ENCODE peak calls at places on chromosomes 13 and 19, in ten cellular contexts. V, D, K, Y, R, E, A, Z, C and U are unnamed samples.

GRCh38 chr13:47897411-47898050 is 103.5 kb downstream of the SUCLA2 start:
- DNase-seq in C (no peak), D (no peak), E (peak), Z (peak), Y (peak), A (no peak), R (no peak), V (peak), K (no peak), U (no peak)

GRCh38 chr13:106533940-106534843 is 1.3 kb downstream of the EFNB2 start:
- DNase-seq in C (peak), A (no peak), Z (peak), D (no peak), Y (peak), E (peak), K (no peak), R (peak), V (peak), U (no peak)

GRCh38 chr13:44293908-44294735 is 79.5 kb upstream of the SERP2 start:
- DNase-seq in C (no peak), D (no peak), A (no peak), Z (peak), K (no peak), Y (peak), R (no peak), V (no peak), E (peak), U (no peak)

GRCh38 chr13:31556376-31556775 is 182.9 kb upstream of the RXFP2 start:
- DNase-seq in E (no peak), R (no peak), A (no peak), Z (no peak), V (peak), D (no peak), C (no peak), Y (peak), K (no peak), U (no peak)

GRCh38 chr19:52566121-52566520 is 4.0 kb upstream of the ZNF701 start:
- DNase-seq in R (no peak), C (no peak), V (no peak), Z (no peak), D (no peak), E (no peak), K (no peak), A (no peak), Y (no peak), U (no peak)

GRCh38 chr19:1598777-1599459 is 6.3 kb upstream of the MBD3 start:
- DNase-seq in Z (no peak), D (no peak), C (no peak), Y (no peak), V (no peak), R (no peak), E (no peak), K (no peak), A (no peak), U (no peak)

GRCh38 chr13:113854238-113855011 is 9.5 kb downstream of the GAS6 start:
- DNase-seq in Z (no peak), D (no peak), V (no peak), K (no peak), Y (peak), C (peak), E (peak), R (no peak), A (no peak), U (no peak)

GRCh38 chr19:7881910-7882309 is 6.4 kb upstream of the LRRC8E start:
- DNase-seq in C (no peak), Z (no peak), E (no peak), Y (no peak), K (no peak), R (no peak), V (no peak), A (no peak), D (no peak), U (no peak)

GRCh38 chr13:100674363-100674847 is at the start of gene TMTC4:
- DNase-seq in C (peak), K (peak), Z (no peak), A (no peak), E (no peak), Y (no peak), V (no peak), R (no peak), D (no peak), U (peak)

GRCh38 chr13:106349080-106349841 is 186.2 kb downstream of the EFNB2 start:
- DNase-seq in C (peak), Z (peak), R (peak), E (no peak), A (no peak), V (peak), Y (peak), K (peak), D (no peak), U (peak)

GRCh38 chr19:17605761-17606745 is 50.6 kb downstream of the COLGALT1 start:
- DNase-seq in K (peak), D (peak), A (peak), C (peak), Z (peak), Y (peak), V (peak), R (peak), E (peak), U (peak)

GRCh38 chr13:74204606-74205312 is 70.6 kb upstream of the KLF12 start:
- DNase-seq in Y (peak), D (no peak), C (no peak), R (no peak), V (no peak), A (no peak), E (peak), K (no peak), Z (no peak), U (no peak)

GRCh38 chr13:30932481-30933333 is at the start of gene TEX26:
- DNase-seq in C (no peak), E (no peak), Z (no peak), A (no peak), Y (peak), D (no peak), K (peak), V (no peak), R (no peak), U (no peak)

GRCh38 chr19:17718988-17719711 is at the start of gene MAP1S:
- DNase-seq in A (peak), V (peak), R (peak), E (peak), Y (peak), C (peak), Z (peak), K (peak), D (peak), U (peak)

GRCh38 chr13:31094331-31095015 is 67.2 kb downstream of the HSPH1 start:
- DNase-seq in R (no peak), A (no peak), C (no peak), Y (no peak), E (no peak), K (no peak), Z (no peak), D (no peak), V (peak), U (no peak)

GRCh38 chr19:4707956-4708650 is 15.5 kb downstream of the DPP9 start:
- DNase-seq in D (no peak), Z (peak), Y (peak), K (no peak), A (no peak), V (peak), C (no peak), E (peak), R (no peak), U (no peak)